ENCODE peak calls at places on chromosomes 13 and 19, in seven cellular contexts. J is IMR-90, V is mesendoderm, B is mesenchymal stem cell, Z is trophoblast cell, P is H1, Y is neuronal stem cell. E is an unnamed sample.

GRCh38 chr19:6074709-6075403 is 35.4 kb downstream of the RFX2 start:
- DNase-seq in Y (no peak), P (no peak), B (no peak), J (no peak), V (no peak), Z (no peak), E (no peak)

GRCh38 chr19:48681127-48681470 is 8.3 kb upstream of the NTN5 start:
- DNase-seq in J (peak; percentile 93), V (no peak), P (no peak), Y (no peak), B (peak; percentile 89), Z (no peak), E (no peak)

GRCh38 chr19:709965-710714 is 1.4 kb downstream of the PALM start:
- DNase-seq in Z (no peak), V (no peak), Y (no peak), J (no peak), P (peak; percentile 52), B (no peak), E (no peak)

GRCh38 chr13:31424130-31424729 is 224.5 kb downstream of the B3GLCT start:
- DNase-seq in Z (peak; percentile 62), P (peak; percentile 75), B (peak; percentile 79), V (peak; percentile 90), J (peak; percentile 73), Y (peak; percentile 68), E (peak; percentile 88)

GRCh38 chr13:109787135-109787954 is 962 bp upstream of the IRS2 start:
- DNase-seq in B (peak; percentile 63), Z (peak; percentile 48), P (peak; percentile 67), J (peak; percentile 33), Y (peak; percentile 69), V (peak; percentile 78), E (peak; percentile 62)

GRCh38 chr13:99320693-99321481 is 13.7 kb upstream of the GPR183 start:
- DNase-seq in P (no peak), Z (no peak), J (peak; percentile 88), Y (no peak), B (peak; percentile 80), V (no peak), E (no peak)

GRCh38 chr13:52847682-52848432 is 583 bp downstream of the PCDH8 start:
- DNase-seq in Y (no peak), P (no peak), Z (no peak), B (no peak), V (no peak), J (no peak), E (no peak)

GRCh38 chr13:77374786-77375185 is 47.9 kb upstream of the MYCBP2 start:
- DNase-seq in Y (no peak), P (no peak), Z (no peak), J (no peak), V (no peak), B (no peak), E (no peak)

GRCh38 chr19:5743640-5744039 is 23.2 kb downstream of the CATSPERD start:
- DNase-seq in B (peak; percentile 11), Z (no peak), V (no peak), J (no peak), Y (no peak), P (no peak), E (no peak)

GRCh38 chr13:78764665-78765064 is 105.7 kb upstream of the OBI1 start:
- DNase-seq in Y (no peak), V (peak; percentile 32), J (no peak), Z (no peak), B (no peak), P (peak; percentile 57), E (peak; percentile 45)

GRCh38 chr13:99757756-99758464 is 213.7 kb downstream of the ZIC5 start:
- DNase-seq in Z (no peak), J (no peak), B (no peak), Y (no peak), P (peak; percentile 42), V (no peak), E (no peak)

GRCh38 chr13:73945871-73946270 is 188.3 kb downstream of the KLF12 start:
- DNase-seq in Y (peak; percentile 23), P (no peak), B (no peak), J (no peak), V (peak; percentile 73), Z (no peak), E (no peak)

GRCh38 chr13:27920677-27921420 is 1.0 kb downstream of the PDX1 start:
- DNase-seq in B (peak; percentile 45), P (peak; percentile 66), V (peak; percentile 53), J (peak; percentile 6), Y (peak; percentile 36), Z (no peak), E (peak; percentile 49)

GRCh38 chr13:49444517-49445395 is 682 bp downstream of the SETDB2 start:
- DNase-seq in P (no peak), B (peak; percentile 80), J (peak; percentile 68), V (peak; percentile 89), Z (peak; percentile 49), Y (peak; percentile 29), E (no peak)

GRCh38 chr19:37466277-37466797 is 907 bp downstream of the ZNF569 start:
- DNase-seq in V (peak; percentile 25), B (no peak), Y (no peak), P (peak; percentile 41), Z (no peak), J (no peak), E (no peak)

GRCh38 chr19:17105548-17105947 is 30.0 kb downstream of the MYO9B start:
- DNase-seq in V (no peak), J (no peak), B (no peak), Z (no peak), P (no peak), Y (no peak), E (no peak)

GRCh38 chr19:57192064-57192395 is 730 bp downstream of the ZNF264 start:
- DNase-seq in Z (no peak), Y (no peak), V (peak; percentile 32), B (no peak), J (peak; percentile 4), P (no peak), E (no peak)

GRCh38 chr13:46012404-46012803 is 40.1 kb downstream of the ZC3H13 start:
- DNase-seq in V (no peak), Y (no peak), P (no peak), B (no peak), J (no peak), Z (no peak), E (no peak)

GRCh38 chr19:14554382-14554812 is 17.5 kb downstream of the NDUFB7 start:
- DNase-seq in B (no peak), J (no peak), Z (peak; percentile 39), Y (no peak), P (peak; percentile 46), V (peak; percentile 51), E (peak; percentile 53)

DNA sequence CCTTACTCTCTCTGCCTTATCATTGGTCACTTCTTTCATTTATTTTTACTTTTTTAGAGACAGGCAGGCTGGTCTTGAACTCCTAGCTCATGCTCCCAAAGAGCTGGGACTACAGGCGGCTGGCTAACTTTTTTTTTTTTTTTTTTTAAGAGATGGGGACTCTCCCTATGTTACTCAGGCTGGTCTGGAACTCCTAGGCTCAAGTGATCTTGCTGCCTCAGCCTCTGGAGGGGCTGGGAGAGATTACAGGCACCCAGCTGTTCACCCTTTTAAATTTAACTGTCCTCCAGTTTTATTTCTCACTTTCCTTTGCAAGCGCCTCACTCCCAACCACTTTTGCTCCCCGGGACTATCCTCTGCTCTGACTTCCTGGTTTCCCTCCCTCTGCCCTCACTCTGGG is 5.6 kb upstream of the CLDN10 start:
- DNase-seq in J (no peak), B (no peak), Z (no peak), Y (no peak), P (no peak), V (peak; percentile 46), E (peak; percentile 33)
- H3K4ac ChIP-seq in J (no peak overlapping the region), B (no peak overlapping the region), Z (no peak overlapping the region), Y (no peak overlapping the region), P (no peak overlapping the region), V (no peak overlapping the region), E (no peak overlapping the region)

GRCh38 chr13:113535381-113535781 is 44.9 kb upstream of the DCUN1D2 start:
- DNase-seq in Z (no peak), V (no peak), P (no peak), J (no peak), Y (no peak), B (no peak), E (peak; percentile 11)

GRCh38 chr13:113533441-113533840 is 42.9 kb upstream of the DCUN1D2 start:
- DNase-seq in J (peak; percentile 65), V (peak; percentile 42), P (no peak), B (no peak), Y (no peak), Z (peak; percentile 98), E (no peak)

GRCh38 chr13:113532156-113532806 is 41.8 kb upstream of the DCUN1D2 start:
- DNase-seq in P (peak; percentile 58), B (no peak), Z (peak; percentile 41), V (peak; percentile 95), J (peak; percentile 31), Y (peak; percentile 63), E (peak; percentile 21)

GRCh38 chr13:113536461-113537110 is 46.1 kb upstream of the DCUN1D2 start:
- DNase-seq in Z (no peak), J (no peak), Y (no peak), P (no peak), B (no peak), V (no peak), E (no peak)

GRCh38 chr13:113534236-113534860 is 43.8 kb upstream of the DCUN1D2 start:
- DNase-seq in J (no peak), Z (no peak), Y (no peak), P (no peak), B (no peak), V (no peak), E (peak; percentile 11)
- H3K4me1 ChIP-seq in J (peaks cover 8% of the 10 kb centered on the region), Z (peaks cover 29% of the 10 kb centered on the region), Y (peaks cover 15% of the 10 kb centered on the region), P (peaks cover 13% of the 10 kb centered on the region), B (peaks cover 14% of the 10 kb centered on the region), V (peaks cover 3% of the 10 kb centered on the region), E (no peaks in the 10 kb centered on the region)

DNA sequence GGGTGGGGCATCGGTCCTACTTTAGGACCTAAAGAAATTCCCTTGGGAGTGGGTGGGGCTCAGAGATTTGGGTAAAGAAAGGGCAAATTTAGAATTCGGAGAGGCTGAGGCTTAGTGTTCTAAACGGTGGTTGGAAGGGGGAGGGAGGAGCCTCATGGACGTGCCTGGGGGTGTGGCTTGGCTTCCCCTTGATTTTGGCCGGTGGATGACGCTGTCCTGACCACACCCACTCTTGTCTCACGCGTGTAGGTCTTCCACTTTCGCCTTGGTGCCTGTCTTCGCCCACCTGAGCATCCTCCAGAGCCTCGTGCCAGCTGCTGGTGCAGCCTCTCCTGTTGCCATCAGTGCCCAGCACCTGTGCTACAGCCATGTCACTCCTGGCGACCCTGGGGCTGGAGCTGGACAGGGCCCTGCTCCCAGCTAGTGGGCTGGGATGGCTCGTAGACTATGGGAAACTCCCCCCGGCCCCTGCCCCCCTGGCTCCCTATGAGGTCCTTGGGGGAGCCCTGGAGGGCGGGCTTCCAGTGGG is 1.2 kb upstream of the NUP62 start:
- DNase-seq in B (peak; percentile 12), Z (no peak), P (peak; percentile 67), J (no peak), Y (no peak), V (peak; percentile 40), E (peak; percentile 76)
- H3K4ac ChIP-seq in B (no peak overlapping the region), Z (no peak overlapping the region), P (no peak overlapping the region), J (peak overlapping the region; percentile 60), Y (peak overlapping the region; percentile 60), V (no peak overlapping the region), E (no peak overlapping the region)

DNA sequence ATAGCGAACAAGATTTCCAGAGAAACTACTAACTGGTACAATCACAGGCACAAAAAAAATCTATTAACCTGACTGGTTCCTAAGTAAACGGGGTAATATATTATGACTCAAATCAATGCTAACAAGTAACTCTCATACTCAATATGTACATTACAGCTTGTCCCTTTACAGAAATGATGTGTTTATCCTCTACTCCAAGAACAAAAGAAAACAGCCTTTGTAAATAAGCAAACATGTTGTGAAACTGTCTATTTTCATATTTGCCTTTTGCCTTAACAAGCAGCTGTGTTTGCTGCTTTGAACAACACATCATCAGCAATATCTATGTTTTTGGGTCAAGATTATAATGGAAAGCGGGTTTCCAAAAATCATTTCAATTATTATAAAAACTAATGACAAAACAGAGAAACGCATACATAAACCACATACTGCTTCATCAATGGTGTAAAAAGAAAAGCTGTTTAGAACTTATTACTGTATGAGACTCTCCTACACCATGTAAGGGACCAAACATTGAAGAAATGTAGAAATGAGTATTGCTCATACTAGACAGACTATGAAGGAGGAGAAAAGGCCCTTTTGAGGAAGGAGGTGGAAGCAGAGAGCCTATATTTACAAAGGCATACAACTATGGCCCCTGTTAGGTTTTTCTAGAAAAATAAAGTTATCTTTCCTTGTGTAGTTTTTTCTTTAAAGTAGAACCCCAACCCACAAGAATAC is 14.8 kb downstream of the TBC1D4 start:
- DNase-seq in Z (no peak), J (no peak), V (no peak), Y (no peak), P (no peak), B (no peak), E (no peak)
- H3K4me1 ChIP-seq in Z (no peaks in the 10 kb centered on the region), J (no peaks in the 10 kb centered on the region), V (no peaks in the 10 kb centered on the region), Y (no peaks in the 10 kb centered on the region), P (no peaks in the 10 kb centered on the region), B (peaks cover 1% of the 10 kb centered on the region), E (no peaks in the 10 kb centered on the region)

E was measured in H9.